ENCODE peak calls at places on chromosome 13, in six cellular contexts. Q is renal cortical epithelial cell; Y is iris pigment epithelial cell; Z is CD4-positive, alpha-beta memory T cell; T is tibial artery; B is NAMALWA. L is an unnamed sample.

GRCh38 chr13:42049454-42049780 is 969 bp downstream of the DGKH start:
- DNase-seq in Q (no peak), Y (no peak), Z (no peak), T (no peak), B (no peak), L (no peak)

GRCh38 chr13:21033866-21034601 is 27.4 kb downstream of the LATS2 start:
- DNase-seq in Q (peak), Y (peak), Z (no peak), T (peak), B (no peak), L (peak)

GRCh38 chr13:23440821-23441608 is 7.5 kb upstream of the SACS start:
- DNase-seq in Q (no peak), Y (no peak), Z (no peak), T (no peak), B (no peak), L (no peak)

GRCh38 chr13:25249001-25249543 is 38.2 kb downstream of the MTMR6 start:
- DNase-seq in Q (peak), Y (peak), Z (no peak), T (no peak), B (peak), L (peak)

GRCh38 chr13:31372454-31372853 is 172.7 kb downstream of the B3GLCT start:
- DNase-seq in Q (no peak), Y (no peak), Z (no peak), T (no peak), B (peak), L (no peak)

GRCh38 chr13:101127741-101128353 is 288.5 kb downstream of the NALCN start:
- DNase-seq in Q (peak), Y (peak), Z (peak), T (no peak), B (peak), L (peak)

GRCh38 chr13:20426766-20427448 is 98.8 kb downstream of the CRYL1 start:
- DNase-seq in Q (no peak), Y (no peak), Z (no peak), T (no peak), B (no peak), L (no peak)

GRCh38 chr13:60572003-60572792 is 175.2 kb downstream of the TDRD3 start:
- DNase-seq in Q (peak), Y (peak), Z (no peak), T (no peak), B (no peak), L (peak)

GRCh38 chr13:73428137-73428536 is 369.3 kb downstream of the KLF5 start:
- DNase-seq in Q (peak), Y (peak), Z (no peak), T (no peak), B (no peak), L (no peak)

L was measured in NB4.